ENCODE peak calls at places on chromosome 18, in seven cellular contexts. One of them, this sample, is unnamed.

GRCh38 chr18:74906189-74906588 is 302.8 kb downstream of the PTGR3 start:
- DNase-seq in stimulated activated CD4-positive, alpha-beta T cell treated with anti-CD3 and anti-CD28 coated beads, Interleukin-4, amount 100 ng/mL, for 24 hours: no peak
- DNase-seq in T-cell: no peak
- DNase-seq in OCI-LY7: no peak
- DNase-seq in activated T-cell treated with anti-CD3 and anti-CD28 coated beads, Interleukin-2, amount 50 U/mL, for 72 hours: no peak
- DNase-seq in uterus: no peak
- DNase-seq in left cardiac atrium: no peak
- DNase-seq in this sample: no peak

GRCh38 chr18:2303517-2304238 is 267.6 kb downstream of the METTL4 start:
- DNase-seq in stimulated activated CD4-positive, alpha-beta T cell treated with anti-CD3 and anti-CD28 coated beads, Interleukin-4, amount 100 ng/mL, for 24 hours: no peak
- DNase-seq in T-cell: no peak
- DNase-seq in OCI-LY7: no peak
- DNase-seq in activated T-cell treated with anti-CD3 and anti-CD28 coated beads, Interleukin-2, amount 50 U/mL, for 72 hours: no peak
- DNase-seq in uterus: no peak
- DNase-seq in left cardiac atrium: no peak
- DNase-seq in this sample: no peak

GRCh38 chr18:68262697-68263293 is 452.1 kb downstream of the TMX3 start:
- DNase-seq in stimulated activated CD4-positive, alpha-beta T cell treated with anti-CD3 and anti-CD28 coated beads, Interleukin-4, amount 100 ng/mL, for 24 hours: no peak
- DNase-seq in T-cell: no peak
- DNase-seq in OCI-LY7: no peak
- DNase-seq in activated T-cell treated with anti-CD3 and anti-CD28 coated beads, Interleukin-2, amount 50 U/mL, for 72 hours: no peak
- DNase-seq in uterus: no peak
- DNase-seq in left cardiac atrium: no peak
- DNase-seq in this sample: no peak

GRCh38 chr18:28086530-28087172 is 90.3 kb downstream of the CDH2 start:
- DNase-seq in stimulated activated CD4-positive, alpha-beta T cell treated with anti-CD3 and anti-CD28 coated beads, Interleukin-4, amount 100 ng/mL, for 24 hours: no peak
- DNase-seq in T-cell: no peak
- DNase-seq in OCI-LY7: no peak
- DNase-seq in activated T-cell treated with anti-CD3 and anti-CD28 coated beads, Interleukin-2, amount 50 U/mL, for 72 hours: no peak
- DNase-seq in uterus: no peak
- DNase-seq in left cardiac atrium: no peak
- DNase-seq in this sample: no peak

GRCh38 chr18:71115261-71115660 is 826.4 kb downstream of the SOCS6 start:
- DNase-seq in stimulated activated CD4-positive, alpha-beta T cell treated with anti-CD3 and anti-CD28 coated beads, Interleukin-4, amount 100 ng/mL, for 24 hours: no peak
- DNase-seq in T-cell: no peak
- DNase-seq in OCI-LY7: no peak
- DNase-seq in activated T-cell treated with anti-CD3 and anti-CD28 coated beads, Interleukin-2, amount 50 U/mL, for 72 hours: no peak
- DNase-seq in uterus: no peak
- DNase-seq in left cardiac atrium: no peak
- DNase-seq in this sample: no peak

GRCh38 chr18:70555046-70555445 is 266.2 kb downstream of the SOCS6 start:
- DNase-seq in stimulated activated CD4-positive, alpha-beta T cell treated with anti-CD3 and anti-CD28 coated beads, Interleukin-4, amount 100 ng/mL, for 24 hours: no peak
- DNase-seq in T-cell: no peak
- DNase-seq in OCI-LY7: no peak
- DNase-seq in activated T-cell treated with anti-CD3 and anti-CD28 coated beads, Interleukin-2, amount 50 U/mL, for 72 hours: no peak
- DNase-seq in uterus: no peak
- DNase-seq in left cardiac atrium: no peak
- DNase-seq in this sample: no peak

GRCh38 chr18:57075716-57076400 is 71.0 kb upstream of the BOD1L2 start:
- DNase-seq in stimulated activated CD4-positive, alpha-beta T cell treated with anti-CD3 and anti-CD28 coated beads, Interleukin-4, amount 100 ng/mL, for 24 hours: no peak
- DNase-seq in T-cell: no peak
- DNase-seq in OCI-LY7: peak
- DNase-seq in activated T-cell treated with anti-CD3 and anti-CD28 coated beads, Interleukin-2, amount 50 U/mL, for 72 hours: no peak
- DNase-seq in uterus: no peak
- DNase-seq in left cardiac atrium: no peak
- DNase-seq in this sample: no peak

GRCh38 chr18:49251451-49251850 is 209.0 kb downstream of the DYM start:
- DNase-seq in stimulated activated CD4-positive, alpha-beta T cell treated with anti-CD3 and anti-CD28 coated beads, Interleukin-4, amount 100 ng/mL, for 24 hours: no peak
- DNase-seq in T-cell: no peak
- DNase-seq in OCI-LY7: no peak
- DNase-seq in activated T-cell treated with anti-CD3 and anti-CD28 coated beads, Interleukin-2, amount 50 U/mL, for 72 hours: no peak
- DNase-seq in uterus: no peak
- DNase-seq in left cardiac atrium: no peak
- DNase-seq in this sample: no peak

GRCh38 chr18:58682429-58683069 is 11.3 kb downstream of the MALT1 start:
- DNase-seq in stimulated activated CD4-positive, alpha-beta T cell treated with anti-CD3 and anti-CD28 coated beads, Interleukin-4, amount 100 ng/mL, for 24 hours: no peak
- DNase-seq in T-cell: no peak
- DNase-seq in OCI-LY7: no peak
- DNase-seq in activated T-cell treated with anti-CD3 and anti-CD28 coated beads, Interleukin-2, amount 50 U/mL, for 72 hours: no peak
- DNase-seq in uterus: peak
- DNase-seq in left cardiac atrium: peak
- DNase-seq in this sample: no peak

GRCh38 chr18:80037869-80038630 is 3.8 kb downstream of the RBFA start:
- DNase-seq in stimulated activated CD4-positive, alpha-beta T cell treated with anti-CD3 and anti-CD28 coated beads, Interleukin-4, amount 100 ng/mL, for 24 hours: no peak
- DNase-seq in T-cell: no peak
- DNase-seq in OCI-LY7: no peak
- DNase-seq in activated T-cell treated with anti-CD3 and anti-CD28 coated beads, Interleukin-2, amount 50 U/mL, for 72 hours: no peak
- DNase-seq in uterus: no peak
- DNase-seq in left cardiac atrium: no peak
- DNase-seq in this sample: no peak

GRCh38 chr18:1408331-1408835 is 503.7 kb downstream of the ADCYAP1 start:
- DNase-seq in stimulated activated CD4-positive, alpha-beta T cell treated with anti-CD3 and anti-CD28 coated beads, Interleukin-4, amount 100 ng/mL, for 24 hours: no peak
- DNase-seq in T-cell: no peak
- DNase-seq in OCI-LY7: no peak
- DNase-seq in activated T-cell treated with anti-CD3 and anti-CD28 coated beads, Interleukin-2, amount 50 U/mL, for 72 hours: no peak
- DNase-seq in uterus: no peak
- DNase-seq in left cardiac atrium: no peak
- DNase-seq in this sample: no peak

GRCh38 chr18:39960545-39960944 is 1994.5 kb upstream of the PIK3C3 start:
- DNase-seq in stimulated activated CD4-positive, alpha-beta T cell treated with anti-CD3 and anti-CD28 coated beads, Interleukin-4, amount 100 ng/mL, for 24 hours: no peak
- DNase-seq in T-cell: no peak
- DNase-seq in OCI-LY7: no peak
- DNase-seq in activated T-cell treated with anti-CD3 and anti-CD28 coated beads, Interleukin-2, amount 50 U/mL, for 72 hours: no peak
- DNase-seq in uterus: no peak
- DNase-seq in left cardiac atrium: no peak
- DNase-seq in this sample: no peak

GRCh38 chr18:944440-944839 is 39.8 kb downstream of the ADCYAP1 start:
- DNase-seq in stimulated activated CD4-positive, alpha-beta T cell treated with anti-CD3 and anti-CD28 coated beads, Interleukin-4, amount 100 ng/mL, for 24 hours: no peak
- DNase-seq in T-cell: no peak
- DNase-seq in OCI-LY7: no peak
- DNase-seq in activated T-cell treated with anti-CD3 and anti-CD28 coated beads, Interleukin-2, amount 50 U/mL, for 72 hours: no peak
- DNase-seq in uterus: no peak
- DNase-seq in left cardiac atrium: no peak
- DNase-seq in this sample: no peak

GRCh38 chr18:13211537-13211936 is 7.0 kb upstream of the LDLRAD4 start:
- DNase-seq in stimulated activated CD4-positive, alpha-beta T cell treated with anti-CD3 and anti-CD28 coated beads, Interleukin-4, amount 100 ng/mL, for 24 hours: no peak
- DNase-seq in T-cell: no peak
- DNase-seq in OCI-LY7: no peak
- DNase-seq in activated T-cell treated with anti-CD3 and anti-CD28 coated beads, Interleukin-2, amount 50 U/mL, for 72 hours: no peak
- DNase-seq in uterus: no peak
- DNase-seq in left cardiac atrium: no peak
- DNase-seq in this sample: no peak

GRCh38 chr18:58549814-58550339 is 79.0 kb downstream of the ALPK2 start:
- DNase-seq in stimulated activated CD4-positive, alpha-beta T cell treated with anti-CD3 and anti-CD28 coated beads, Interleukin-4, amount 100 ng/mL, for 24 hours: no peak
- DNase-seq in T-cell: no peak
- DNase-seq in OCI-LY7: no peak
- DNase-seq in activated T-cell treated with anti-CD3 and anti-CD28 coated beads, Interleukin-2, amount 50 U/mL, for 72 hours: no peak
- DNase-seq in uterus: no peak
- DNase-seq in left cardiac atrium: no peak
- DNase-seq in this sample: no peak

GRCh38 chr18:79923896-79924585 is 27.4 kb downstream of the SLC66A2 start:
- DNase-seq in stimulated activated CD4-positive, alpha-beta T cell treated with anti-CD3 and anti-CD28 coated beads, Interleukin-4, amount 100 ng/mL, for 24 hours: no peak
- DNase-seq in T-cell: no peak
- DNase-seq in OCI-LY7: no peak
- DNase-seq in activated T-cell treated with anti-CD3 and anti-CD28 coated beads, Interleukin-2, amount 50 U/mL, for 72 hours: no peak
- DNase-seq in uterus: peak
- DNase-seq in left cardiac atrium: no peak
- DNase-seq in this sample: no peak

GRCh38 chr18:67646890-67647289 is 130.4 kb upstream of the DSEL start:
- DNase-seq in stimulated activated CD4-positive, alpha-beta T cell treated with anti-CD3 and anti-CD28 coated beads, Interleukin-4, amount 100 ng/mL, for 24 hours: no peak
- DNase-seq in T-cell: no peak
- DNase-seq in OCI-LY7: no peak
- DNase-seq in activated T-cell treated with anti-CD3 and anti-CD28 coated beads, Interleukin-2, amount 50 U/mL, for 72 hours: no peak
- DNase-seq in uterus: no peak
- DNase-seq in left cardiac atrium: no peak
- DNase-seq in this sample: no peak

GRCh38 chr18:48072428-48073204 is 142.2 kb upstream of the SMAD2 start:
- DNase-seq in stimulated activated CD4-positive, alpha-beta T cell treated with anti-CD3 and anti-CD28 coated beads, Interleukin-4, amount 100 ng/mL, for 24 hours: no peak
- DNase-seq in T-cell: no peak
- DNase-seq in OCI-LY7: no peak
- DNase-seq in activated T-cell treated with anti-CD3 and anti-CD28 coated beads, Interleukin-2, amount 50 U/mL, for 72 hours: no peak
- DNase-seq in uterus: no peak
- DNase-seq in left cardiac atrium: peak
- DNase-seq in this sample: no peak

GRCh38 chr18:24273596-24273995 is 124.0 kb downstream of the OSBPL1A start:
- DNase-seq in stimulated activated CD4-positive, alpha-beta T cell treated with anti-CD3 and anti-CD28 coated beads, Interleukin-4, amount 100 ng/mL, for 24 hours: no peak
- DNase-seq in T-cell: no peak
- DNase-seq in OCI-LY7: no peak
- DNase-seq in activated T-cell treated with anti-CD3 and anti-CD28 coated beads, Interleukin-2, amount 50 U/mL, for 72 hours: no peak
- DNase-seq in uterus: no peak
- DNase-seq in left cardiac atrium: no peak
- DNase-seq in this sample: no peak

GRCh38 chr18:69897397-69898108 is 50.1 kb downstream of the CD226 start:
- DNase-seq in stimulated activated CD4-positive, alpha-beta T cell treated with anti-CD3 and anti-CD28 coated beads, Interleukin-4, amount 100 ng/mL, for 24 hours: peak
- DNase-seq in T-cell: peak
- DNase-seq in OCI-LY7: no peak
- DNase-seq in activated T-cell treated with anti-CD3 and anti-CD28 coated beads, Interleukin-2, amount 50 U/mL, for 72 hours: peak
- DNase-seq in uterus: no peak
- DNase-seq in left cardiac atrium: no peak
- DNase-seq in this sample: peak

GRCh38 chr18:73962251-73962650 is 185.4 kb downstream of the FBXO15 start:
- DNase-seq in stimulated activated CD4-positive, alpha-beta T cell treated with anti-CD3 and anti-CD28 coated beads, Interleukin-4, amount 100 ng/mL, for 24 hours: no peak
- DNase-seq in T-cell: no peak
- DNase-seq in OCI-LY7: no peak
- DNase-seq in activated T-cell treated with anti-CD3 and anti-CD28 coated beads, Interleukin-2, amount 50 U/mL, for 72 hours: no peak
- DNase-seq in uterus: no peak
- DNase-seq in left cardiac atrium: no peak
- DNase-seq in this sample: no peak

GRCh38 chr18:9732031-9732430 is 23.9 kb downstream of the RAB31 start:
- DNase-seq in stimulated activated CD4-positive, alpha-beta T cell treated with anti-CD3 and anti-CD28 coated beads, Interleukin-4, amount 100 ng/mL, for 24 hours: no peak
- DNase-seq in T-cell: no peak
- DNase-seq in OCI-LY7: no peak
- DNase-seq in activated T-cell treated with anti-CD3 and anti-CD28 coated beads, Interleukin-2, amount 50 U/mL, for 72 hours: no peak
- DNase-seq in uterus: no peak
- DNase-seq in left cardiac atrium: no peak
- DNase-seq in this sample: no peak

GRCh38 chr18:42174909-42175308 is 219.9 kb downstream of the PIK3C3 start:
- DNase-seq in stimulated activated CD4-positive, alpha-beta T cell treated with anti-CD3 and anti-CD28 coated beads, Interleukin-4, amount 100 ng/mL, for 24 hours: no peak
- DNase-seq in T-cell: no peak
- DNase-seq in OCI-LY7: no peak
- DNase-seq in activated T-cell treated with anti-CD3 and anti-CD28 coated beads, Interleukin-2, amount 50 U/mL, for 72 hours: no peak
- DNase-seq in uterus: no peak
- DNase-seq in left cardiac atrium: no peak
- DNase-seq in this sample: no peak

This sample was measured in GM12865.